ENCODE peak calls at places on chromosomes 13 and 19, in four cellular contexts. A is GM12878, C is HepG2, P is K562. Y is an unnamed sample.

GRCh38 chr13:79678100-79678499 is 197.1 kb downstream of the NDFIP2 start:
- DNase-seq in P (no peak), C (peak), A (no peak), Y (no peak)

GRCh38 chr13:58495668-58496067 is 864.1 kb downstream of the PCDH17 start:
- DNase-seq in P (no peak), C (no peak), A (no peak), Y (no peak)

GRCh38 chr13:57633950-57634828 is 2.6 kb downstream of the PCDH17 start:
- DNase-seq in A (no peak), C (no peak), P (no peak), Y (no peak)

GRCh38 chr13:85313761-85314503 is 485.3 kb downstream of the SLITRK6 start:
- DNase-seq in P (no peak), C (no peak), A (no peak), Y (peak)

GRCh38 chr13:63081400-63082014 is 1665.9 kb upstream of the PCDH20 start:
- DNase-seq in P (no peak), C (no peak), A (no peak), Y (no peak)

GRCh38 chr13:20431080-20431479 is 94.6 kb downstream of the CRYL1 start:
- DNase-seq in P (no peak), A (no peak), C (no peak), Y (no peak)

GRCh38 chr13:28753208-28753892 is 34.6 kb upstream of the SLC46A3 start:
- DNase-seq in C (peak), A (no peak), P (no peak), Y (peak)

GRCh38 chr13:26425439-26426358 is 131.8 kb upstream of the WASF3 start:
- DNase-seq in P (no peak), A (no peak), C (peak), Y (no peak)

GRCh38 chr19:2865334-2866221 is 1.6 kb upstream of the ZNF556 start:
- DNase-seq in C (peak), P (peak), A (no peak), Y (no peak)

GRCh38 chr19:31448221-31448657 is 99.0 kb upstream of the TSHZ3 start:
- DNase-seq in P (no peak), A (no peak), C (no peak), Y (peak)

GRCh38 chr13:27375686-27376326 is 48.6 kb upstream of the GTF3A start:
- DNase-seq in C (peak), P (peak), A (no peak), Y (peak)

GRCh38 chr19:2037676-2038255 is 13.3 kb downstream of the MKNK2 start:
- DNase-seq in A (no peak), C (no peak), P (no peak), Y (no peak)

GRCh38 chr13:79522583-79522982 is 41.6 kb downstream of the NDFIP2 start:
- DNase-seq in A (peak), C (no peak), P (peak), Y (no peak)

GRCh38 chr19:1161716-1162115 is 12.4 kb downstream of the SBNO2 start:
- DNase-seq in C (no peak), A (no peak), P (peak), Y (peak)

GRCh38 chr13:111886217-111886945 is 180.6 kb upstream of the SOX1 start:
- DNase-seq in A (no peak), P (no peak), C (no peak), Y (no peak)

GRCh38 chr19:56111601-56112312 is 9.3 kb downstream of the ZNF787 start:
- DNase-seq in P (no peak), C (peak), A (no peak), Y (no peak)

DNA sequence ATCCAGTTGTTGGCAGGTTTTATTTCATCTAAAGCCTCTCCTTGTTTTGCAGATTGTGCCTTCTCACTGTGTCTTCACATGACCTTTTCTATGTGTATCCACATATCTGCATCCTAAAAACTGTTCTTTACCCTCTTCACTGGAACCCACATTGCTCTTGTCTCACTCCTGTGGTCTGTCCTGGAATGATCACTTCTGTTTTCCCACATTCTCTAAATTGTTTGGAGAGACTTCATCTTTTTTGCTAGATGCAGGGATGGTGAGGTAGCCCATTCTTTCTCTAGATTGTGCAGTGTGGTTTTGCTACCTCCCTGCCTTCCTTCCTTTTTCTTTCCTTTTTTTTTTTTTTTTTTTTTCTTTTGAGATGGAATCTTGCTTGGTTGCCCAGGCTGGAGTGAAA is 608.6 kb upstream of the MIR17HG start:
- DNase-seq in P (no peak), C (no peak), A (no peak), Y (no peak)
- TF ChIP-seq POLR2AphosphoS2 in P (no peak), C (no peak), A (no peak), Y (no peak)

DNA sequence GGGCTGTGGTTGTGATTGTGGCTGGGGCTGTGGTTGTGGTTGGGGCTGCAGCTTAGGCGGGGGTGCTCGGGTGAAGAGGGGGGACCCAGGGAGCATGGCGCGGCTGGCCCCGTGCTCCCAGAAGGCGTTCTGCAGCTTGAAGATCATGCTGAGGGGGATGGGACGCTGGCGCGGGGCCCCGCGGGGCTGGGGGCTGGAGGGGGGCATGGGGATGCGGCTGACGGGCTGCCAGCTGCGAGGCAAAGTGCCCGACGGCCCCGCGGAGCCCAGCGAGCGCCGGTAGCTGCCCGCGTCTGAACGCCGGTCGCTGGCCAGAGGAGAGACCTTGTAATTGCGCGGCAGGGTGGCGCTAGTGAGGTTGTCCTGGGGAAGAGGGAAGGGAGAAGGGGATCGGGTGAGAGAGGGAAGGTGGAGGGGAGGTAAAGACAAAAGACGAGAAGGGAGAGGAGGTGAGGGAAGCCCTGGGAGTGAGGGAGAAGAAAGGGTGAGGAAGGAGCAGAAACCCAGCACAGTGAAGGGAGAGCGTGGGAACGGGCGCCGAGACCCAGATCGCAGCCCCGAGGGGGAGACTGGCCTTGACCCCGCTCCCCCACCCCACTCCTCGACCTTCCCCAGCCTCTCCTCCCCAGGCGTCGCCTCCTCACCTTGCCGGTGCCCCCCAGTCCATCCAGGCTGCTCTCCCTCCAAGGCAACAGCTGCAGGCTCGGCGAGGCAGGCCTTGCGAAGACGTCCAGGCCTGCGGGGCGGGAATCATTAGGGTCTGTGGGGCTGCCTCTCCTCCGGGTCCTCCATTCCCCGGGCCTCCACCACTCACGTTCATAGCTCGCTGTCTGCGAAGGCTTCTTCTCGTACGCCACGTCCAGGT is 9.1 kb downstream of the PPP1R13L start:
- DNase-seq in P (no peak), A (no peak), C (no peak), Y (no peak)
- TF ChIP-seq CHD2 in P (no peak), A (no peak), C (no peak), Y (no peak)

GRCh38 chr19:41088151-41088550 is at the start of gene CYP2A13:
- DNase-seq in C (no peak), P (no peak), A (no peak), Y (no peak)

GRCh38 chr19:41085748-41086415 is 2.4 kb upstream of the CYP2A13 start:
- DNase-seq in P (no peak), C (no peak), A (no peak), Y (no peak)

DNA sequence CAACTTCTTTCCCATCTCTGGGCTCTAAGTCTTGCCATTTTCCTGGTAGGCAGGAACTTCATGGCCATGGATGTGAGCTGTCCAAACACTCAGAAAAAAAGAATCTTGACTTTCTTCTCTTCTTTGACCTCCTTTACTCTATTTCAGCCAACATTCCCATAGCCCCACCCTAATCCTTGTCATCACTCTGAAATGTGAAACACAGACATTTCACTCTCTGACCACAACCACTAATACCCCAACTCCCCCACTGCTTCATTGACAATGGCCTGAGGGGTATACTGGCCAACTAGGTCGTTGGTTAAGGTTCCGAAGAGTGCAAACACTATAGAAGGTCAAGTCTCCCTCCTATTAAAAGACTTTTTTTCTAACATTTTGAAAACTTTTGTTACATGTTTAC is 4.7 kb upstream of the CYP2A13 start:
- DNase-seq in P (no peak), A (no peak), C (no peak), Y (no peak)
- TF ChIP-seq POLR2AphosphoS2 in P (no peak), A (no peak), C (no peak), Y (no peak)

GRCh38 chr13:113947321-113948033 is 26.4 kb downstream of the C13orf46 start:
- DNase-seq in P (peak), A (no peak), C (no peak), Y (peak)
- TF ChIP-seq CHD2 in P (no peak), A (no peak), C (no peak), Y (no peak)

GRCh38 chr19:33399745-33400681 is 26.5 kb downstream of the CEBPG start:
- DNase-seq in P (no peak), C (no peak), A (no peak), Y (no peak)
- TF ChIP-seq POLR2AphosphoS2 in P (no peak), C (no peak), A (no peak), Y (no peak)

DNA sequence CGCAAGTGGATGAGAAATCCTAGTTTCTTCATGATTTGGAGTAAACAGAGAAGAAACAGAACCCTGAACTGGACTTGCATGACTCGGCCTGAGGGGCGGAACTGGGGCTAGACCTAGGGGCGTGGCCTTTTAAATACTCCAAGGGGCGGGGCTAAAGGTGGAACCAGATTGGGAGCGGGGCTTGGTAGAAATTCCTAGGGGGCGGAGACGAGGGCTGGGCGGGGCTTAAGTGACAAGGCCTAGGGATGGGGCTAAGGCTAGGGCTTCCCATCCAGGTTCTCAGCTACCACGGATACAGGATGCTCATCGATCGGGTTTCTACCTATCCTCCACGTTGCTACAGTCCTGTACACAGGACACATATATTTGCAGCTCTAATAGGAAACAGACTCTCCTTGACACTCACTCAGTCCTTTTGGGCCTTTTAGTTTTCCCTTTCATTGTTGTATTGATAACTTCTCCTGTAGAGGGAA is 372 bp upstream of the ZNF699 start:
- DNase-seq in C (no peak), A (no peak), P (peak), Y (peak)
- TF ChIP-seq CHD2 in C (no peak), A (no peak), P (no peak), Y (no peak)

DNA sequence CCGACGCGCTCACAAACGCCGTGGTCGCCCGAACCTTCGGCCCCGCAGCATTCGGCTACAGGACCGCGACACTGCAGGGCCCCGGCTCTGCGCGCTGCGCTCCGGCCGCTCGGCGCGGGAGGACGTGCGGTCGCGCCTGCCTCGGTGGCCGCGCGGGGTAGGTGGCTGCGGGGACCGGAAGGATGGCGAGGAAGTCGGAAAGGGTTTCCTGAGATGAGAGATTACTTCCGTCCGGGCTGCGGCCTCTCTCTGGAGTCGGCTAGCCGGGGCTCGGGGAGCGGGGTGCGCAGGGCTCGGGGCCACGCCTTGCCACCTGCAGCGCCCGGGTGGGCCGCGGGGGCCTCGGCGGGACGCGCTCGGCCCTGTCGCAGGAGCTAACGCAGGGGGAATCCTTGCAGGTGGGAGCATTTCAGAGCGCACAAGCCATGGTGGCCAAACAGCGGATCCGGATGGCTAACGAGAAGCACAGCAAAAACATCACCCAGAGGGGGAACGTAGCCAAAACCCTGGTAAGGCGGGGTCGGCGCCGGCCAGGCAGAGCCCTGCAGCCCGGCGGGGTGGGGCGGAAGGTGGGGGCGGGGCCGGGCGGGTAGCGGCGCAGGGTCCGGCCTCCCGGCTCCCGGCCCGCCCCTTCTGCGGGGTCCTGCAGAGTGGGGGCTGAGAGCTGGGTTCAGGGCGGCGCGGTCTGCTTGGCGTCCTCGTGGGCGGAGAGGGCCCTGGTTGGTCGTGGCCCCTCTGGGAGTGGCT is at the start of gene SERP2:
- DNase-seq in A (no peak), P (no peak), C (no peak), Y (no peak)
- TF ChIP-seq POLR2AphosphoS2 in A (no peak), P (no peak), C (no peak), Y (no peak)